ENCODE peak calls at places on chromosome 19, in eight cellular contexts. H is transverse colon, A is suprapubic skin, K is HepG2, R is H1, J is stomach, F is sigmoid colon, I is SK-N-SH. X is an unnamed sample.

GRCh38 chr19:12450817-12451216 is 10.0 kb upstream of the ZNF443 start:
- DNase-seq in H (no peak), A (no peak), R (no peak), F (no peak), I (no peak), J (no peak), K (no peak), X (no peak)

GRCh38 chr19:20397292-20397691 is 168.3 kb downstream of the ZNF737 start:
- DNase-seq in R (no peak), I (no peak), F (no peak), K (no peak), J (no peak), H (no peak), A (no peak), X (no peak)

GRCh38 chr19:47699360-47699917 is 13.8 kb upstream of the EHD2 start:
- DNase-seq in A (no peak), J (peak; percentile 59), I (peak; percentile 95), F (no peak), K (peak; percentile 28), R (no peak), H (peak; percentile 52), X (no peak)

GRCh38 chr19:33032218-33032781 is 32.4 kb downstream of the RHPN2 start:
- DNase-seq in A (no peak), R (no peak), K (no peak), F (no peak), J (no peak), I (no peak), H (peak; percentile 70), X (no peak)

GRCh38 chr19:3163230-3163886 is 15.2 kb upstream of the S1PR4 start:
- DNase-seq in J (peak; percentile 67), H (peak; percentile 56), K (peak; percentile 46), R (peak; percentile 53), F (peak; percentile 82), A (peak; percentile 68), I (peak; percentile 93), X (no peak)

GRCh38 chr19:14758816-14759215 is 19.5 kb downstream of the ADGRE2 start:
- DNase-seq in R (peak; percentile 59), H (no peak), F (peak; percentile 6), K (no peak), I (no peak), A (peak; percentile 19), J (no peak), X (no peak)

GRCh38 chr19:5530701-5531100 is 37.1 kb downstream of the TINCR start:
- DNase-seq in R (no peak), H (no peak), I (no peak), K (no peak), A (no peak), F (no peak), J (no peak), X (no peak)

GRCh38 chr19:54463531-54464043 is at the start of gene LENG9:
- DNase-seq in J (peak; percentile 100), I (peak; percentile 88), H (peak; percentile 100), K (peak; percentile 98), A (peak; percentile 100), F (peak; percentile 99), R (peak; percentile 92), X (peak; percentile 100)

GRCh38 chr19:41161903-41162302 is 31.1 kb upstream of the CYP2S1 start:
- DNase-seq in F (no peak), K (no peak), H (no peak), J (no peak), I (no peak), A (no peak), R (no peak), X (no peak)

GRCh38 chr19:3826163-3826562 is 40.0 kb upstream of the MATK start:
- DNase-seq in K (no peak), R (no peak), A (no peak), F (no peak), H (no peak), I (peak; percentile 68), J (no peak), X (no peak)

GRCh38 chr19:45151821-45152503 is 8.8 kb downstream of the NKPD1 start:
- DNase-seq in I (no peak), K (no peak), H (no peak), F (no peak), A (no peak), R (no peak), J (no peak), X (no peak)

GRCh38 chr19:40398417-40399056 is 8.6 kb upstream of the HIPK4 start:
- DNase-seq in H (peak; percentile 46), I (peak; percentile 78), K (no peak), J (peak; percentile 44), A (no peak), F (no peak), R (no peak), X (no peak)

GRCh38 chr19:41225238-41226052 is 6.4 kb downstream of the AXL start:
- DNase-seq in A (peak; percentile 90), I (peak; percentile 55), R (peak; percentile 47), F (peak; percentile 89), H (peak; percentile 48), K (peak; percentile 91), J (peak; percentile 35), X (peak; percentile 95)

GRCh38 chr19:47231215-47232054 is 436 bp upstream of the BBC3 start:
- DNase-seq in H (peak; percentile 94), I (peak; percentile 94), K (peak; percentile 88), F (peak; percentile 95), R (no peak), J (peak; percentile 93), A (peak; percentile 94), X (peak; percentile 93)

GRCh38 chr19:38647368-38647965 is at the start of gene ACTN4:
- DNase-seq in I (peak; percentile 99), A (peak; percentile 99), F (peak; percentile 99), H (peak; percentile 100), J (peak; percentile 100), R (peak; percentile 93), K (peak; percentile 91), X (peak; percentile 99)
- TF ChIP-seq POLR2AphosphoS5 in I (peak; percentile 95), A (peak; percentile 50), F (peak; percentile 98), H (peak; percentile 100), J (peak; percentile 95), R (peak; percentile 90), K (peak; percentile 85), X (peak; percentile 98)

GRCh38 chr19:13610042-13610691 is 103.9 kb upstream of the CACNA1A start:
- DNase-seq in A (no peak), H (peak; percentile 21), F (no peak), I (no peak), K (no peak), J (peak; percentile 29), R (no peak), X (no peak)
- TF ChIP-seq EP300 in A (no peak), H (no peak), F (no peak), I (no peak), K (no peak), J (no peak), R (no peak), X (no peak)

DNA sequence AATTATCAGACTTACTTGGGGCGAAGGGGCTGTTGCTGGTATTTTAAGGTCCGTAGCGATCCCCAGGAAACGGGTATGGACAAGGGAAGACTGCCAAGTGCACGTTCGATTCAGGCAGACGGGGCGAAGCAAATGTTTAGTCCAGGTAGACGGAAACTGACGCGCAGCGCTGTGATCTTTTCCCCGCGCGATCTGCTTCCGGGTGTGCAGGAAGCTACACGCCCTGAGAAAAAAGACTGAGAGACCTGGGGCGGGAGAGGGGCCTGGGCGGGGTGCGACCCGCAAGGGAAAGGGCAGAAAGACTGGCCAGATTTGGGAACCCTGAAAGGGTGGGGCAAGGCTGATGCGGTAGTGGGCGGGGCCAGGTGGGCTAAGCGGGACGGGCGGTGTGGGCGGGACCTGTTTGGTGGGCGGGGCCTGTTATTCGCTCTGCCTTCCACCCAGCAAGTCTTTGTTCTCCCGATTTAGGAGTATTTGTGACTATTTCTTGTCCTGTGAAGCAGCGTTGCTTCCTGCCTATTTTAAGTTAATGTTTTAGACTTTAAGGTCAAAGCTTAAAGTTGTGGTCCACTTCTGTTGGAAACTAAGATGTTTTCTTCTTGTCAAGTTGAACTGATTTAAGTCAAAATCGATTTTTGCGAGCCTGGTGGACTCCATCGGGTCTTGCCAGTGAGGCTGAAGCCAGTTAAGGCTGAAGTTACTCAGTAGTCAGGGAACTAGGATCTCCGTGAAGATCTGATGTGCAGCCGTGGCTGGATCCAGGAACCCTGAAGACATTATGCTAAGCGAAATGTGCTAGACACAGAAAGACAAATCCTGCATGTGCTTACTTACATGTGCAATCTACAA is at the start of gene ZNF836:
- DNase-seq in A (peak; percentile 95), J (peak; percentile 92), F (peak; percentile 96), I (peak; percentile 92), H (peak; percentile 94), K (peak; percentile 56), R (peak; percentile 73), X (peak; percentile 97)
- TF ChIP-seq POLR2AphosphoS5 in A (no peak), J (no peak), F (peak; percentile 47), I (peak; percentile 83), H (peak; percentile 42), K (peak; percentile 61), R (no peak), X (peak; percentile 71)

DNA sequence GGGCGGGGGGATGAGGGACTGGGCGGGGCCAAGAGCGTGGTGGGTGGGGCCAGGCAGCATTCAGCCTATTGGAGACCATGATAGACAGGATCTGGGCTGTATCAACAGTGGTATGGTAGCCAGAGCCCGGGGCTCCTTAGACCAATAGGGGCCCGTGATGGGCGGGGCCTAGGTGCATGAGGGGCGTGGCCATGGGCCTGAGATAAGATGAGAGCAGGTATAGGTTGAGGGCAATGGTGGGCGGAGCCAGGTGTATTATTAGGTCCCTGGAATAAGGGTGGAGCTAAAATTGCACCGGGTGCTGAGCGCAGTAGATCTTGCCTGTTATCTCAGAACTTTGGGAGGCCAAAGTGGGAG is 5.3 kb downstream of the ABCA7 start:
- DNase-seq in A (no peak), J (peak; percentile 45), F (no peak), R (no peak), H (peak; percentile 73), I (peak; percentile 72), K (peak; percentile 89), X (no peak)
- TF ChIP-seq EP300 in A (no peak), J (no peak), F (no peak), R (no peak), H (no peak), I (no peak), K (no peak), X (no peak)

X was measured in esophagus muscularis mucosa.